ENCODE peak calls at places on chromosomes 16 and 17, in six cellular contexts. T is mammary epithelial cell, Z is OCI-LY7, N is HCT116, R is GM12878, J is H1. O is an unnamed sample.

GRCh38 chr16:8594149-8594666 is 3.9 kb upstream of the TMEM114 start:
- DNase-seq in R (no peak), Z (no peak), N (no peak), J (no peak), T (peak), O (no peak)

GRCh38 chr17:75308732-75309629 is 19.7 kb upstream of the SLC25A19 start:
- DNase-seq in Z (no peak), N (no peak), R (no peak), T (no peak), J (no peak), O (no peak)

GRCh38 chr16:85092309-85092708 is 20.0 kb downstream of the CIBAR2 start:
- DNase-seq in J (no peak), N (no peak), R (no peak), Z (no peak), T (no peak), O (no peak)

GRCh38 chr17:75843577-75844529 is at the start of gene UNC13D:
- DNase-seq in N (no peak), J (no peak), T (peak), Z (peak), R (no peak), O (peak)

GRCh38 chr17:68318103-68318991 is 27.1 kb downstream of the ARSG start:
- DNase-seq in R (no peak), Z (no peak), J (no peak), T (peak), N (peak), O (no peak)

GRCh38 chr17:38585056-38585804 is 20.5 kb downstream of the SRCIN1 start:
- DNase-seq in N (no peak), J (no peak), R (no peak), T (no peak), Z (no peak), O (no peak)

GRCh38 chr16:64475627-64476351 is 646.1 kb downstream of the CDH11 start:
- DNase-seq in N (no peak), T (no peak), R (no peak), J (no peak), Z (no peak), O (no peak)

GRCh38 chr16:78894872-78895271 is 705.7 kb downstream of the MAF start:
- DNase-seq in Z (no peak), N (no peak), R (no peak), T (no peak), J (no peak), O (no peak)

GRCh38 chr17:75970011-75970523 is 8.9 kb downstream of the ACOX1 start:
- DNase-seq in T (no peak), J (no peak), Z (no peak), R (no peak), N (no peak), O (no peak)

GRCh38 chr16:84774810-84775209 is 45.0 kb upstream of the CRISPLD2 start:
- DNase-seq in R (no peak), T (peak), Z (no peak), J (no peak), N (no peak), O (no peak)

GRCh38 chr16:17817260-17817659 is 346.5 kb upstream of the XYLT1 start:
- DNase-seq in J (no peak), N (no peak), Z (no peak), T (no peak), R (no peak), O (no peak)

GRCh38 chr16:88687676-88688012 is 1.3 kb upstream of the SNAI3 start:
- DNase-seq in T (no peak), J (no peak), Z (no peak), N (no peak), R (no peak), O (no peak)

GRCh38 chr17:18074566-18075272 is 13.0 kb upstream of the DRG2 start:
- DNase-seq in N (no peak), Z (no peak), J (no peak), T (no peak), R (no peak), O (peak)

GRCh38 chr17:62188713-62189112 is 123.6 kb upstream of the MED13 start:
- DNase-seq in Z (no peak), J (no peak), T (peak), R (no peak), N (no peak), O (no peak)

GRCh38 chr17:76593964-76594363 is 8.3 kb upstream of the ST6GALNAC2 start:
- DNase-seq in T (no peak), Z (no peak), J (no peak), N (no peak), R (no peak), O (no peak)

GRCh38 chr16:28321700-28322411 is 29.5 kb downstream of the SBK1 start:
- DNase-seq in J (no peak), R (no peak), T (peak), Z (peak), N (peak), O (peak)

GRCh38 chr17:1460233-1460632 is 4.2 kb upstream of the CRK start:
- DNase-seq in J (no peak), T (peak), R (no peak), Z (no peak), N (no peak), O (no peak)

GRCh38 chr17:66354981-66355380 is 52.6 kb downstream of the PRKCA start:
- DNase-seq in R (no peak), J (no peak), N (no peak), Z (no peak), T (no peak), O (no peak)

GRCh38 chr17:33072421-33073175 is 81.0 kb downstream of the SPACA3 start:
- DNase-seq in Z (no peak), J (no peak), N (no peak), R (no peak), T (no peak), O (no peak)

GRCh38 chr17:49574945-49575523 is 637 bp upstream of the NXPH3 start:
- DNase-seq in Z (no peak), T (no peak), R (no peak), J (no peak), N (no peak), O (no peak)

GRCh38 chr17:51119415-51120356 is 982 bp downstream of the SPAG9 start:
- DNase-seq in R (no peak), N (peak), Z (peak), T (peak), J (no peak), O (peak)

GRCh38 chr17:47883589-47884426 is 12.2 kb upstream of the SP2 start:
- DNase-seq in N (no peak), R (no peak), J (no peak), T (no peak), Z (no peak), O (no peak)

GRCh38 chr16:59597269-59597668 is 863.2 kb upstream of the GOT2 start:
- DNase-seq in Z (no peak), T (peak), J (no peak), N (no peak), R (no peak), O (no peak)

GRCh38 chr17:28741358-28742349 is 2.2 kb upstream of the TRAF4 start:
- DNase-seq in R (no peak), Z (peak), T (no peak), J (no peak), N (no peak), O (peak)

GRCh38 chr16:30585022-30585399 is 486 bp downstream of the ZNF785 start:
- DNase-seq in N (no peak), T (no peak), R (no peak), Z (no peak), J (no peak), O (peak)

GRCh38 chr16:11992594-11993524 is 16.3 kb downstream of the SNX29 start:
- DNase-seq in J (no peak), Z (no peak), R (no peak), N (no peak), T (no peak), O (no peak)

GRCh38 chr16:11497851-11498289 is 88.8 kb downstream of the LITAF start:
- DNase-seq in R (no peak), Z (no peak), J (no peak), T (peak), N (peak), O (no peak)

GRCh38 chr17:33012522-33013033 is 20.9 kb downstream of the SPACA3 start:
- DNase-seq in T (peak), Z (no peak), J (no peak), N (no peak), R (no peak), O (no peak)

GRCh38 chr16:70523621-70524405 is at the start of gene SF3B3:
- DNase-seq in N (no peak), Z (peak), J (no peak), T (peak), R (no peak), O (no peak)
- H2AFZ ChIP-seq in N (peak), Z (peak), J (peak), T (peak), R (peak), O (peak)

GRCh38 chr16:66960270-66960669 is 796 bp upstream of the CES3 start:
- DNase-seq in N (no peak), Z (no peak), T (no peak), R (no peak), J (no peak), O (no peak)

GRCh38 chr16:66968847-66969246 is 7.8 kb downstream of the CES3 start:
- DNase-seq in T (no peak), R (no peak), Z (no peak), N (no peak), J (no peak), O (no peak)

GRCh38 chr16:66961065-66961744 is at the start of gene CES3:
- DNase-seq in T (peak), Z (peak), N (peak), J (peak), R (no peak), O (peak)

GRCh38 chr16:66959645-66960177 is 1.4 kb upstream of the CES3 start:
- DNase-seq in N (no peak), J (no peak), R (no peak), Z (no peak), T (no peak), O (no peak)

GRCh38 chr16:66964049-66964448 is 3.0 kb downstream of the CES3 start:
- DNase-seq in Z (no peak), N (no peak), J (no peak), R (no peak), T (no peak), O (no peak)
- H3K4me3 ChIP-seq in Z (no peak), N (no peak), J (no peak), R (no peak), T (no peak), O (no peak)

DNA sequence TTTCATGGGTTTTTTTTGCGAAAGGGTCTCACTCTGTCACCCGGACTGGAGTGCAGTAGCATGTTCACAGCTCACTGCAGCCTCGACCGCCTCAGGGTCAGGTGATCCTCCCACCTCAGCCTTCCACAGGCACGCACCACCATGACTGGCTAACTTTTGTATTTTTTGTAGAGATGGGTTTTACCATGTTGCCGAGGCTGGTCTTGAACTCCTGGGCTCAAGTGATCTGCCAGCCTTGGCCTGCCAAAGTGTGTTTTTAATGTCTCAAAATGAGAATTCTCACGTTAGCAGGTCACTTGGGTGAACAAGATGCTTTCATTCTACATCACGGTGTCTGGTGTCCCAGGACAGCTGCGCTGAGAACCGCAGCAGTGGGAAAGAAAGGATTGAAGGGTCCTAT is 3.2 kb downstream of the FBXO31 start:
- DNase-seq in R (peak), J (no peak), T (no peak), N (no peak), Z (no peak), O (peak)
- H3K27ac ChIP-seq in R (peak), J (no peak), T (no peak), N (no peak), Z (no peak), O (no peak)

GRCh38 chr16:15898654-15899053 is 10.3 kb upstream of the CEP20 start:
- DNase-seq in J (no peak), N (no peak), T (no peak), Z (no peak), R (no peak), O (no peak)

GRCh38 chr16:15897834-15898254 is 9.4 kb upstream of the CEP20 start:
- DNase-seq in Z (peak), T (peak), R (peak), J (no peak), N (no peak), O (peak)

GRCh38 chr16:15900357-15900756 is 12.0 kb upstream of the CEP20 start:
- DNase-seq in T (no peak), Z (no peak), N (no peak), J (no peak), R (no peak), O (no peak)

GRCh38 chr16:15900901-15901465 is 12.6 kb upstream of the CEP20 start:
- DNase-seq in T (peak), N (no peak), Z (no peak), R (no peak), J (no peak), O (no peak)

DNA sequence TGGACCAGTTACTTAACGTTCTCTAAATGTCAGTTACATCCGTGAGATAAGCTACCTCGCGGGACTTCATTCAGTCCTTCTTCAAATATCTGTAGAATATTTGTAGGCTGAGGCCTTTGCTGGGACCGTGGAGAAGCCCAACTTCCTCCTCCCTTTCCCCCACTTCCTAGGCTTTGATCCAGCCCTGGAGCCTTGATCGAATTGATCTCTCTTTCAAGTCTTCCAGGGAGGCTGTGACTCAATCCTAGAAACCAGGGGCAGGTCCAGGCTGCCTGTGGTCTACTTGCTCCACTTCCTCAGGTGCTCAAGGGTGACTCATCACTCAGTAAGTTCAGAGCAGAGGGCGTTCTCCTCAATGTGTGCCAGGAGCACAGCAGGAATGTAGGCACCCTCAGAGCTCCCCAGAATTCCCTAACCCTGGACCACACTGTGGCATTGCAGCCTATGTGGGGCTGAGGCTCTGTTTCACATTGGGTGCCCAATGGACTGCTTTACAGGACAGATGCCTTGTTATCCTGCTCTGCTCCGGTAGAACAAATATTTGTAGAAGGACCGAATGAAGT is 11.2 kb upstream of the CEP20 start:
- DNase-seq in N (peak), T (peak), R (peak), J (no peak), Z (no peak), O (no peak)
- H2AFZ ChIP-seq in N (no peak), T (peak), R (peak), J (peak), Z (no peak), O (no peak)

GRCh38 chr16:3611145-3611977 is at the start of gene SLX4:
- DNase-seq in Z (peak), J (peak), T (peak), R (no peak), N (peak), O (peak)

GRCh38 chr16:3608069-3608468 is 3.3 kb downstream of the SLX4 start:
- DNase-seq in T (no peak), N (no peak), J (no peak), Z (no peak), R (no peak), O (no peak)

GRCh38 chr16:3610698-3611144 is 685 bp downstream of the SLX4 start:
- DNase-seq in T (peak), J (no peak), Z (no peak), R (no peak), N (no peak), O (peak)

GRCh38 chr16:3607634-3608033 is 3.8 kb downstream of the SLX4 start:
- DNase-seq in T (no peak), R (no peak), J (no peak), N (no peak), Z (no peak), O (no peak)

GRCh38 chr16:3609895-3610697 is 1.3 kb downstream of the SLX4 start:
- DNase-seq in Z (peak), T (no peak), N (no peak), J (no peak), R (no peak), O (peak)
- H3K4me3 ChIP-seq in Z (peak), T (peak), N (peak), J (peak), R (peak), O (peak)

DNA sequence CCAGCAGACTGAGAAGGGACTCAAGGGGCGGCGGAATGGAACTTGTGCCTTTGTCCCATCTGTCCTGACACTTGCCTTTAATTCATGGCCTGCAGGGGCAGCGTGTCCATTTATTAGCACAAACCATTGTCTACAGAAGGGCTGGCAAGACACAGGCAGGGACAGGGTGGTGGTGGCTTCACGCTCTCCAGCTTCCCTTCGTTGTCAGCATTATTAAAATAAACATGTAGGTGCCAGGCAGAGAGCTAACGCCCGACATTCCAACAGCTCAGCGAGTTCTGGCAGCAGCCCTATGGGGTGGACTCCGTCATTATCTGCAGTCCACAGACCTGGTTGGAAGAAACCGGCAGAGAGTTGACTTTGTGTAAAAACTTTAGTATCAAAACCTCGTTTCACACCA is 16.3 kb downstream of the DNAI2 start:
- DNase-seq in Z (no peak), R (no peak), T (no peak), J (no peak), N (no peak), O (no peak)
- H3K27ac ChIP-seq in Z (no peak), R (peak), T (no peak), J (no peak), N (no peak), O (no peak)

DNA sequence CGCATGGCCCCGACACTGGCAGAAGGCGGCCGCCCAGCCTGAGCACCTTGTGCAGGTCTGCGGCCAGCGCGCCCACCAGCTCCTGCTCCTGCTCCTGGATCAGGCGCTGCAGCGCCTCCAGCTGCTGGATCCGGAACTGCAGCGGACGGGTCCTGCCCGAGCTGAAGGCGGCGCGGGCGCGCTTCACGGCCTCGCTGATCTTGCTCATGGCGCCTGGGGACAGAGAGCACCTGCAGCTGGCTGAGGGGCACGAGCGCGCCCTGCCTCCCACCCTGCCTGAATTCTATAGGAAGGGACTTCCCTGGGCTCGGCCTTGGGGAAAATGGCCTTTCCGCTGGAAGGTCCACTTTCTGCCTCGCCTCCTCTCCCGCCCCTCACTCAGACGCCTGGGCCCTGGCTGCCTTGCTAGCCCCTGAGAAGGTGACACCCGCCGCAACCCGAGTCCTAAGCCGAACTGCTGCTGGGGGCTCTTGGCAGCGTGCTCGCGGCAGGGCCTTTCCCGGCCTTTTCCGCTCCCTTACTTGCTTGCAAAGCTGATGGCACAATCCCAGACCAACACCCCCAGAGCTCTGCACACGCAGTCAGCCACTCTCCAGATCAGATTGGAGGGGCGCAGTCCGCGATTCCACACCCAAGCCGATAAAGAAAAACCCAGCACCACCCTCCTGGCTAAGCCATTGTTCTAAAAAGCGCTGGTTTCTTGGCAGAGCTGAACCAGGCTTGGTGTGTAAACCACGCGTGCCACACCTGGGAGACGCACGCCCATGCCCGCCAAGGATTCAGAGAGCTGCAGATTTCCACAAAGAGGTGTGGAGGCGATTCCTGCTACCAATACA is 3.0 kb downstream of the ALDH3A1 start:
- DNase-seq in R (no peak), T (peak), J (peak), N (peak), Z (peak), O (peak)
- H2AFZ ChIP-seq in R (peak), T (peak), J (peak), N (no peak), Z (peak), O (no peak)

DNA sequence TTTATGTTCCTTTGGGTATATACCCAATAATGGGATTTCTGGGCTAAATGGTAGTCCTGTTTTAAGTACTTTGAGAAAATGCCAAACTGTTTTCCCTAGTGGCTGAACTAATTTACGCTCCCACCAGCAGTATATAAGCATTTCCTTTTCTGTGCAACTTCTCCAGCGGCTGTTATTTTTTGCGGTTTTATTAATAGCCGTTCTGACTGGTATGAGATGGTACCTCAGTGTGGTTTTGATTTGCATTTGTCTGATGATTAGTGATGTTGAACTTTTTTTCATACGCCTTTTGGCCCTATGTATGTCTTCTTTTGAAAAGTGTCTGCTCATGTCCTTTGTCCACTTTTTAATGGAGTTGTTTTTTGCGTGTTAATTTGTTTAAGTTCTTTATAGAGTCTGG is 25.8 kb upstream of the TEKT1 start:
- DNase-seq in Z (peak), R (no peak), N (no peak), T (no peak), J (no peak), O (no peak)
- H3K4me3 ChIP-seq in Z (peak), R (no peak), N (no peak), T (no peak), J (no peak), O (no peak)

DNA sequence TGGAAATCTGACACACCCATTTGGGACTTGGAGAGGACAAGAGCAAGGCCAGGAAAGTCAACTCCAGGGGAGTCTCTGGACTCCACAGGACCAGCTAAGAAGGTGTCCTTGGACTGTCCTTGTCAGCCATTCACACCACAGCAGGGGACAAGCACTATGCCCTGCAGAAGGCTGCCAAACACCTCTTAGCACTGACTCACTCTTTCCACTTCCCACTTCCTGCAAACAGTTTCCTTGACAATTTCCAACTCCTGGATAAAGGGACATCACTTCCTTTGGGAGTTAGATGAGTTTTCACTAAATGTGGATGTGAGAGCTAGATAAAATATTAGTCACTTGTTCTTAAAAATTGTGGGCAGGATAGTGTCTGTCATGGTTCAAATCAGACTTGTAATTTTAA is 37.8 kb upstream of the BCAR1 start:
- DNase-seq in Z (no peak), T (no peak), R (no peak), N (peak), J (no peak), O (no peak)
- H3K27ac ChIP-seq in Z (no peak), T (no peak), R (no peak), N (peak), J (no peak), O (no peak)